ENCODE peak calls at places on chromosome 1, in nine cellular contexts. J, B, K, X, H, P, D, T and M are unnamed samples.

GRCh38 chr1:23436520-23437354 is 12.2 kb upstream of the TCEA3 start:
- DNase-seq in J (peak; percentile 81), B (no peak), K (no peak), X (no peak), H (no peak), P (peak; percentile 37), D (no peak), T (no peak), M (no peak)

GRCh38 chr1:201252833-201253810 is 30.2 kb upstream of the PKP1 start:
- DNase-seq in J (no peak), B (no peak), K (no peak), X (no peak), H (no peak), P (no peak), D (peak; percentile 26), T (no peak), M (no peak)

GRCh38 chr1:6241887-6242740 is 1.9 kb upstream of the HES3 start:
- DNase-seq in J (no peak), B (no peak), K (no peak), X (peak; percentile 40), H (no peak), P (no peak), D (no peak), T (no peak), M (no peak)

GRCh38 chr1:32701951-32702598 is 495 bp downstream of the SYNC start:
- DNase-seq in J (peak; percentile 67), B (peak; percentile 40), K (no peak), X (no peak), H (peak; percentile 37), P (no peak), D (peak; percentile 58), T (peak; percentile 74), M (no peak)

GRCh38 chr1:112575154-112575804 is 43.7 kb downstream of the ST7L start:
- DNase-seq in J (no peak), B (no peak), K (no peak), X (peak; percentile 56), H (no peak), P (no peak), D (no peak), T (no peak), M (peak; percentile 10)

GRCh38 chr1:24199291-24199900 is 12.3 kb upstream of the IFNLR1 start:
- DNase-seq in J (no peak), B (peak; percentile 68), K (no peak), X (peak; percentile 75), H (peak; percentile 26), P (peak; percentile 68), D (peak; percentile 68), T (peak; percentile 83), M (peak; percentile 78)

GRCh38 chr1:23202263-23202749 is 15.0 kb downstream of the HTR1D start:
- DNase-seq in J (no peak), B (no peak), K (no peak), X (no peak), H (no peak), P (no peak), D (no peak), T (no peak), M (no peak)

GRCh38 chr1:32876341-32877210 is 5.9 kb upstream of the FNDC5 start:
- DNase-seq in J (peak; percentile 84), B (peak; percentile 61), K (no peak), X (peak; percentile 46), H (peak; percentile 53), P (peak; percentile 71), D (peak; percentile 72), T (no peak), M (peak; percentile 69)

GRCh38 chr1:30166194-30166593 is 557.2 kb downstream of the MATN1 start:
- DNase-seq in J (no peak), B (peak; percentile 29), K (no peak), X (no peak), H (no peak), P (no peak), D (no peak), T (no peak), M (no peak)

GRCh38 chr1:94646151-94646643 is 104.6 kb upstream of the F3 start:
- DNase-seq in J (no peak), B (no peak), K (no peak), X (no peak), H (no peak), P (no peak), D (no peak), T (no peak), M (no peak)

GRCh38 chr1:53899206-53899628 is 5.2 kb downstream of the DIO1 start:
- DNase-seq in J (no peak), B (no peak), K (no peak), X (peak; percentile 43), H (peak; percentile 25), P (peak; percentile 74), D (peak; percentile 62), T (no peak), M (no peak)

GRCh38 chr1:200535605-200536004 is 84.9 kb downstream of the KIF14 start:
- DNase-seq in J (no peak), B (no peak), K (no peak), X (no peak), H (no peak), P (peak; percentile 53), D (no peak), T (no peak), M (peak; percentile 49)

GRCh38 chr1:111372336-111372965 is 55.1 kb downstream of the OVGP1 start:
- DNase-seq in J (no peak), B (no peak), K (no peak), X (peak; percentile 26), H (no peak), P (no peak), D (no peak), T (no peak), M (no peak)

GRCh38 chr1:164712131-164713031 is 153.4 kb downstream of the PBX1 start:
- DNase-seq in J (no peak), B (peak; percentile 71), K (no peak), X (peak; percentile 39), H (no peak), P (peak; percentile 67), D (no peak), T (no peak), M (no peak)

DNA sequence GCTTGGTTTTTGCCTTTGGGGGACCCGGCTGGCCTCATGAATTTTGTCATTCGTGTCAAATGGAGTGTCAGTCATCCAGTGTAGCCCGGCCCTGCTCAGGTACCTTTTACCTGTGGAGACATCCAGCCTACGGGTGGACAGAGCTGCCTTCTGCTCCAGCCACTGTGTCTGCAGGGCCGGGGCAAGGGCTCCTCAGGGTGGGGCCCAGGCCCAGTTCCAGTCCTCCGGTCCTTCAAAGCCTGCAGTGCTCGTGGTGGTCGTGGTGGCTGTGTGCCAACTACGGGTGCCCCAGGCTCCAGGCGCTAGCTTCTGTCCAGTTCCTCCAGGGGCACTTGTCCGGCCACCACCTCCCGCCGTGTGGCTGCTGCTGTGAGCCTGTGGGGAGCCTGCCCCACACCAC is 54.8 kb downstream of the TRIM11 start:
- DNase-seq in J (peak; percentile 32), B (no peak), K (no peak), X (no peak), H (peak; percentile 10), P (no peak), D (peak; percentile 23), T (peak; percentile 56), M (no peak)
- H3K4me3 ChIP-seq in J (no peak overlapping the region), B (no peak overlapping the region), K (no peak overlapping the region), X (no peak overlapping the region), H (no peak overlapping the region), P (no peak overlapping the region), D (no peak overlapping the region), T (no peak overlapping the region), M (no peak overlapping the region)

GRCh38 chr1:904271-904950 is 19.3 kb upstream of the SAMD11 start:
- DNase-seq in J (peak; percentile 88), B (peak; percentile 79), K (peak; percentile 58), X (peak; percentile 90), H (peak; percentile 86), P (peak; percentile 87), D (peak; percentile 85), T (peak; percentile 87), M (peak; percentile 90)
- H3K27ac ChIP-seq in J (no peak overlapping the region), B (no peak overlapping the region), K (peak overlapping the region; percentile 21), X (no peak overlapping the region), H (peak overlapping the region; percentile 52), P (peak overlapping the region; percentile 5), D (no peak overlapping the region), T (peak overlapping the region; percentile 37), M (peak overlapping the region; percentile 77)

GRCh38 chr1:158200509-158200908 is 19.8 kb downstream of the CD1D start:
- DNase-seq in J (no peak), B (no peak), K (no peak), X (no peak), H (no peak), P (no peak), D (no peak), T (no peak), M (no peak)

GRCh38 chr1:158204458-158204827 is 23.7 kb downstream of the CD1D start:
- DNase-seq in J (no peak), B (no peak), K (no peak), X (no peak), H (no peak), P (no peak), D (no peak), T (no peak), M (no peak)

GRCh38 chr1:158208717-158209116 is 28.0 kb downstream of the CD1D start:
- DNase-seq in J (no peak), B (no peak), K (no peak), X (no peak), H (no peak), P (no peak), D (no peak), T (no peak), M (no peak)

GRCh38 chr1:158199840-158200239 is 19.1 kb downstream of the CD1D start:
- DNase-seq in J (no peak), B (no peak), K (no peak), X (no peak), H (no peak), P (no peak), D (no peak), T (no peak), M (peak; percentile 46)

GRCh38 chr1:158203693-158204457 is 23.2 kb downstream of the CD1D start:
- DNase-seq in J (no peak), B (peak; percentile 72), K (no peak), X (peak; percentile 77), H (no peak), P (no peak), D (no peak), T (no peak), M (peak; percentile 84)
- H3K4me3 ChIP-seq in J (no peak overlapping the region), B (no peak overlapping the region), K (no peak overlapping the region), X (no peak overlapping the region), H (no peak overlapping the region), P (no peak overlapping the region), D (no peak overlapping the region), T (no peak overlapping the region), M (peak overlapping the region; percentile 28)

GRCh38 chr1:31701137-31701736 is 2.6 kb downstream of the COL16A1 start:
- DNase-seq in J (peak; percentile 57), B (no peak), K (peak; percentile 98), X (peak; percentile 96), H (peak; percentile 89), P (peak; percentile 77), D (peak; percentile 94), T (peak; percentile 99), M (peak; percentile 91)
- H3K27ac ChIP-seq in J (peak overlapping the region; percentile 34), B (no peak overlapping the region), K (peak overlapping the region; percentile 86), X (peak overlapping the region; percentile 95), H (peak overlapping the region; percentile 73), P (peak overlapping the region; percentile 43), D (peak overlapping the region; percentile 92), T (peak overlapping the region; percentile 91), M (peak overlapping the region; percentile 55)